ENCODE peak calls at places on chromosomes 13 and 19, in ten cellular contexts. One of them, this sample, is unnamed.

GRCh38 chr13:65336916-65337315 is 1893.2 kb downstream of the PCDH9 start:
- DNase-seq in body of pancreas: no peak
- DNase-seq in ELF-1: no peak
- DNase-seq in stimulated activated naive CD8-positive, alpha-beta T cell treated with anti-CD3 and anti-CD28 coated beads, Interleukin-15, Interleukin-2, amounts not matched to agents 100 U/mL and 50 U/mL, for 24 hours: no peak
- DNase-seq in RWPE1: no peak
- DNase-seq in PC-3: no peak
- DNase-seq in stimulated activated CD4-positive, alpha-beta T cell treated with anti-CD3 and anti-CD28 coated beads, Interleukin-1b, Interleukin-23, amount 100 ng/mL, for 24 hours: no peak
- DNase-seq in HTR-8/SVneo: no peak
- DNase-seq in T-helper 2 cell: no peak
- DNase-seq in NCI-H226: no peak
- DNase-seq in this sample: no peak

GRCh38 chr19:17206736-17207581 is 8.2 kb upstream of the USE1 start:
- DNase-seq in HTR-8/SVneo: no peak
- DNase-seq in PC-3: no peak
- DNase-seq in body of pancreas: no peak
- DNase-seq in stimulated activated CD4-positive, alpha-beta T cell treated with anti-CD3 and anti-CD28 coated beads, Interleukin-1b, Interleukin-23, amount 100 ng/mL, for 24 hours: no peak
- DNase-seq in NCI-H226: no peak
- DNase-seq in ELF-1: no peak
- DNase-seq in T-helper 2 cell: no peak
- DNase-seq in stimulated activated naive CD8-positive, alpha-beta T cell treated with anti-CD3 and anti-CD28 coated beads, Interleukin-15, Interleukin-2, amounts not matched to agents 100 U/mL and 50 U/mL, for 24 hours: no peak
- DNase-seq in RWPE1: no peak
- DNase-seq in this sample: no peak

GRCh38 chr13:27919299-27919933 is 384 bp upstream of the PDX1 start:
- DNase-seq in body of pancreas: peak; percentile 92
- DNase-seq in RWPE1: peak; percentile 64
- DNase-seq in ELF-1: no peak
- DNase-seq in stimulated activated CD4-positive, alpha-beta T cell treated with anti-CD3 and anti-CD28 coated beads, Interleukin-1b, Interleukin-23, amount 100 ng/mL, for 24 hours: no peak
- DNase-seq in PC-3: no peak
- DNase-seq in stimulated activated naive CD8-positive, alpha-beta T cell treated with anti-CD3 and anti-CD28 coated beads, Interleukin-15, Interleukin-2, amounts not matched to agents 100 U/mL and 50 U/mL, for 24 hours: no peak
- DNase-seq in T-helper 2 cell: peak; percentile 42
- DNase-seq in HTR-8/SVneo: no peak
- DNase-seq in NCI-H226: no peak
- DNase-seq in this sample: no peak

GRCh38 chr13:32409561-32410440 is 18.1 kb downstream of the N4BP2L1 start:
- DNase-seq in ELF-1: peak; percentile 88
- DNase-seq in stimulated activated CD4-positive, alpha-beta T cell treated with anti-CD3 and anti-CD28 coated beads, Interleukin-1b, Interleukin-23, amount 100 ng/mL, for 24 hours: no peak
- DNase-seq in PC-3: no peak
- DNase-seq in body of pancreas: peak; percentile 20
- DNase-seq in NCI-H226: no peak
- DNase-seq in HTR-8/SVneo: no peak
- DNase-seq in RWPE1: no peak
- DNase-seq in stimulated activated naive CD8-positive, alpha-beta T cell treated with anti-CD3 and anti-CD28 coated beads, Interleukin-15, Interleukin-2, amounts not matched to agents 100 U/mL and 50 U/mL, for 24 hours: no peak
- DNase-seq in T-helper 2 cell: no peak
- DNase-seq in this sample: no peak

GRCh38 chr13:71625183-71625582 is 241.8 kb downstream of the DACH1 start:
- DNase-seq in ELF-1: no peak
- DNase-seq in T-helper 2 cell: no peak
- DNase-seq in RWPE1: no peak
- DNase-seq in stimulated activated naive CD8-positive, alpha-beta T cell treated with anti-CD3 and anti-CD28 coated beads, Interleukin-15, Interleukin-2, amounts not matched to agents 100 U/mL and 50 U/mL, for 24 hours: no peak
- DNase-seq in NCI-H226: peak; percentile 33
- DNase-seq in body of pancreas: no peak
- DNase-seq in stimulated activated CD4-positive, alpha-beta T cell treated with anti-CD3 and anti-CD28 coated beads, Interleukin-1b, Interleukin-23, amount 100 ng/mL, for 24 hours: no peak
- DNase-seq in HTR-8/SVneo: no peak
- DNase-seq in PC-3: no peak
- DNase-seq in this sample: no peak

GRCh38 chr19:30450101-30450500 is 77.9 kb downstream of the ZNF536 start:
- DNase-seq in stimulated activated naive CD8-positive, alpha-beta T cell treated with anti-CD3 and anti-CD28 coated beads, Interleukin-15, Interleukin-2, amounts not matched to agents 100 U/mL and 50 U/mL, for 24 hours: no peak
- DNase-seq in stimulated activated CD4-positive, alpha-beta T cell treated with anti-CD3 and anti-CD28 coated beads, Interleukin-1b, Interleukin-23, amount 100 ng/mL, for 24 hours: no peak
- DNase-seq in HTR-8/SVneo: no peak
- DNase-seq in ELF-1: peak; percentile 59
- DNase-seq in NCI-H226: no peak
- DNase-seq in PC-3: no peak
- DNase-seq in RWPE1: no peak
- DNase-seq in T-helper 2 cell: peak; percentile 14
- DNase-seq in body of pancreas: peak; percentile 31
- DNase-seq in this sample: no peak

GRCh38 chr19:17205237-17206140 is 9.7 kb upstream of the USE1 start:
- DNase-seq in HTR-8/SVneo: peak; percentile 60
- DNase-seq in PC-3: peak; percentile 64
- DNase-seq in T-helper 2 cell: peak; percentile 64
- DNase-seq in NCI-H226: no peak
- DNase-seq in stimulated activated CD4-positive, alpha-beta T cell treated with anti-CD3 and anti-CD28 coated beads, Interleukin-1b, Interleukin-23, amount 100 ng/mL, for 24 hours: no peak
- DNase-seq in stimulated activated naive CD8-positive, alpha-beta T cell treated with anti-CD3 and anti-CD28 coated beads, Interleukin-15, Interleukin-2, amounts not matched to agents 100 U/mL and 50 U/mL, for 24 hours: peak; percentile 64
- DNase-seq in ELF-1: peak; percentile 87
- DNase-seq in RWPE1: peak; percentile 38
- DNase-seq in body of pancreas: peak; percentile 78
- DNase-seq in this sample: peak; percentile 64

GRCh38 chr13:19069684-19070397 is 111.8 kb downstream of the TUBA3C start:
- DNase-seq in stimulated activated naive CD8-positive, alpha-beta T cell treated with anti-CD3 and anti-CD28 coated beads, Interleukin-15, Interleukin-2, amounts not matched to agents 100 U/mL and 50 U/mL, for 24 hours: no peak
- DNase-seq in HTR-8/SVneo: no peak
- DNase-seq in RWPE1: no peak
- DNase-seq in PC-3: no peak
- DNase-seq in body of pancreas: no peak
- DNase-seq in T-helper 2 cell: no peak
- DNase-seq in stimulated activated CD4-positive, alpha-beta T cell treated with anti-CD3 and anti-CD28 coated beads, Interleukin-1b, Interleukin-23, amount 100 ng/mL, for 24 hours: no peak
- DNase-seq in NCI-H226: no peak
- DNase-seq in ELF-1: no peak
- DNase-seq in this sample: no peak

GRCh38 chr19:35557539-35558399 is 5.7 kb downstream of the ATP4A start:
- DNase-seq in HTR-8/SVneo: no peak
- DNase-seq in RWPE1: peak; percentile 40
- DNase-seq in body of pancreas: peak; percentile 88
- DNase-seq in ELF-1: peak; percentile 94
- DNase-seq in stimulated activated CD4-positive, alpha-beta T cell treated with anti-CD3 and anti-CD28 coated beads, Interleukin-1b, Interleukin-23, amount 100 ng/mL, for 24 hours: peak; percentile 33
- DNase-seq in PC-3: no peak
- DNase-seq in NCI-H226: no peak
- DNase-seq in stimulated activated naive CD8-positive, alpha-beta T cell treated with anti-CD3 and anti-CD28 coated beads, Interleukin-15, Interleukin-2, amounts not matched to agents 100 U/mL and 50 U/mL, for 24 hours: peak; percentile 71
- DNase-seq in T-helper 2 cell: peak; percentile 24
- DNase-seq in this sample: peak; percentile 35

GRCh38 chr19:50899549-50899948 is 11.6 kb downstream of the KLK4 start:
- DNase-seq in HTR-8/SVneo: no peak
- DNase-seq in NCI-H226: no peak
- DNase-seq in RWPE1: no peak
- DNase-seq in ELF-1: no peak
- DNase-seq in T-helper 2 cell: no peak
- DNase-seq in body of pancreas: no peak
- DNase-seq in stimulated activated CD4-positive, alpha-beta T cell treated with anti-CD3 and anti-CD28 coated beads, Interleukin-1b, Interleukin-23, amount 100 ng/mL, for 24 hours: no peak
- DNase-seq in PC-3: no peak
- DNase-seq in stimulated activated naive CD8-positive, alpha-beta T cell treated with anti-CD3 and anti-CD28 coated beads, Interleukin-15, Interleukin-2, amounts not matched to agents 100 U/mL and 50 U/mL, for 24 hours: no peak
- DNase-seq in this sample: no peak

This sample was measured in Calu3.